ENCODE peak calls at places on chromosome 14, in four cellular contexts. H is K562, X is A549, W is GM12878. G is an unnamed sample.
A peak's percentile ranks its signal among the peaks of the same experiment; 100 is the strongest.

GRCh38 chr14:30882431-30882830 is 8.1 kb downstream of the COCH start:
- DNase-seq in W (no peak), H (no peak), X (no peak), G (no peak)

GRCh38 chr14:92600318-92601053 is 86.9 kb downstream of the RIN3 start:
- DNase-seq in W (no peak), H (no peak), X (peak; percentile 66), G (no peak)

GRCh38 chr14:63245893-63246292 is 41.6 kb downstream of the RHOJ start:
- DNase-seq in H (no peak), X (no peak), W (no peak), G (no peak)

GRCh38 chr14:75854247-75854799 is 127.5 kb downstream of the TGFB3 start:
- DNase-seq in X (no peak), H (no peak), W (no peak), G (no peak)

GRCh38 chr14:98773814-98774213 is 498.2 kb downstream of the BCL11B start:
- DNase-seq in X (no peak), H (no peak), W (no peak), G (no peak)

GRCh38 chr14:95164506-95164905 is 7.2 kb upstream of the DICER1 start:
- DNase-seq in X (no peak), W (no peak), H (no peak), G (no peak)

GRCh38 chr14:75018684-75019083 is 16.0 kb downstream of the EIF2B2 start:
- DNase-seq in H (no peak), X (no peak), W (no peak), G (no peak)

GRCh38 chr14:89196561-89196960 is 220.5 kb downstream of the FOXN3 start:
- DNase-seq in H (no peak), W (no peak), X (no peak), G (no peak)

GRCh38 chr14:52692248-52692962 is 3.0 kb downstream of the ERO1A start:
- DNase-seq in H (no peak), X (no peak), W (no peak), G (no peak)

GRCh38 chr14:96274122-96274910 is 18.3 kb downstream of the BDKRB1 start:
- DNase-seq in H (no peak), X (no peak), W (no peak), G (no peak)

GRCh38 chr14:81453166-81453766 is 53.1 kb upstream of the STON2 start:
- DNase-seq in X (peak; percentile 41), H (peak; percentile 38), W (no peak), G (peak; percentile 47)

DNA sequence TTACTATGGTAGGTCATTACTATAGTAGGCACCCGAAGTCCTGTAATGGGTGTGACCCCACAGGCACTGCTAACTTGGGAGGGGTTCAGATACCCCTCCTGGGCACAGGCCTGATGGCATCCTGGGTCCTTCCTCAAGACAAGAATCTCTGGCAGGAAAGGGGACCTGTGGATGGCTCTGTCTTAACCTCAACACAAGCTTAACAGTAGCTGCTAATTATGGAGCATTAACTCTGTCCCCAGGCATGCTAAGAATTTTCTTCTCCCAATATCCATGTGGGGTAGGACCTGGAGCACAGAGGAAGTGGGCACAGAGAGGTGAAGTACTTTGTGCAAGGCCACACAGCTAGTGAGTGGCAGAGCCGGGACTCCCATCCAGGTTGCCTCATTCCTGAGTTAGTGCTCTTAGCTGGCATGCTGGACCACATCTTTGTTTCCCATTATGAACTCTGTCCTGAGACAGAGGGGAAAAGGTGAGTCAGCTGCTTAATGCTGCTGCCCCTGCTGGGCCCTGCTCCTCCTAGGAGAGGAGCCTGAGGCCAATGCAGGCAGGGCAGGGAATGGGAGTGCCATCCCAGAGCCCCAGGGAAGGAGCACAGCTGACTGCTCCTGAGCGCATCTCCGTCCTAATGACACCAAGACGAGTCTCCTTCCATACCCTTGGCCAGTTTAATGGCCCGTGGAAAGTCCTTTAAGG is 32.1 kb downstream of the GALNT16 start:
- DNase-seq in W (no peak), X (no peak), H (no peak), G (no peak)
- TF ChIP-seq RAD21 in W (no peak), X (no peak), H (no peak), G (no peak)

DNA sequence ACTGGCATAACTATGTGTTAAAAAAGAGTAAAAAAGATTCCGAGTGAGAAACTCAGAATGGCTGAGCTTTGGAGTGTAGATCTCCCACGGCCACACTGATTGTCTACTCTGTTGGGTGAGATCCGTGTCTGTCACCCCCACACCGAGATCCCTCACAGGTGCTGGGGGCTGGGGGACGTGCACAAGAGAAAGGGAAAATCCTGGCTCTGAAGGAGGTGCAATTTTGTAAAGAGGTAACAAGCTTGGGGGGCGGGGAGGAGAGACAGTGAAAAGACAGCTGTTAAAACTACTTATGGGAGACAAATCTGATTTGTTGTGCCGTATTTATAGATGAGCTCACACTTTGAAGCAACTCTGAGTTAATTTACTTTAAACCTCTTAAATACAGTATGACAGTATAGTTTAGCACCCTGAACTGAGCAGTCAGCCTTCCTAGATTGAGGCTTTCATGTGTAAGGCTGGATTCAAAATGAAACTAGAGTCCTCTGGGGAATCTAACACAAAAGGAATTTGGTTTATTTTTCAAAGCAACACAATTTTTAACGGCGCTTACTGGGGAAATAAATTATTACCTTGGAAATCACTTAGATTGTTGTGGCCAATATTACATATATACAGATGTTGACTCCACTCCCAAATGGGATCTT is 167.4 kb upstream of the RGS6 start:
- DNase-seq in X (no peak), W (no peak), H (no peak), G (no peak)
- TF ChIP-seq CHD4 in X (no peak), W (no peak), H (no peak), G (no peak)

DNA sequence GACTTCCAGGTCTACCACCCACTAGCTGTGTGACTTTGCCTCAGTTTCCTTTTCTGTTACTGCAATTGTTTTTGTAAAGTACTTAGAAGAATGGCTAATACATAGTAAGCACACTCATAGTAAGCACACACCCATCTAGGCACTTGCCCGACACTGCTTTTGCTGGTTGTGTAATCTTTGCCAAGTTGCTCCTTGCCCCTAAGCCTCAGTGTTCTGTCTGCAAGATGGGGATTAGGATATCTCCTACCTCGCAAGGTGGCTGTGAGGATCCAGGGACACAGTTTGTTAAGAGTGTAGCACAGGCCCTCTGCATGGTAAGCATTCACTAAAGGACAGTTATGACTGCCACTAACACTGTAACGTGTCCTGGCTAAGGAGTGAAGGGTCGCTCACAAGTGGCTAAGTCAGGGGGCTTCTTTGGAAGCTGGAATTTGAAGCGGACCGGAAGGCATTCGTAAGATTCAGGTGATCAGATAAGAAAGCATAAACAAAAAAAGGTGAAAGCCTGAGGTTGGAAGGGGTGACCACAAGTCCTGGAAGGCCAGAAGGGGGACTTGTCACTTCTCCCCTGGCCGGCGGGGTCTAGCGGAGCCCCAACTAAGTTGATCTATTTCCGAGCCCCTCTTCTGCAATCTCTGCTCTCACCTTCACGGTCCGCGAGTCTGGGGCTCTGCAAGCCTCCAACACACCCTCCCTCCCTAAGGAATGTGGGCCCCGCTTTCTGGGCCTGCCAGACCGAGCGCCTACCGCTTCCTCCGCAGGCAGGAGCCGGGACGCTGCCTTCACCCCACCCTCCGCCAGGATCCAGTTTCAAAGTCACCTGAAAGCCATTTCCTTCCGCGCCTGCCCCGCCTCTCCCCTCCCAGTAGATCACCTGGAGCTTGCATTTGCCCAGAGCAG is 1.5 kb upstream of the PLEKHG3 start:
- DNase-seq in H (no peak), X (no peak), W (no peak), G (no peak)
- TF ChIP-seq HDAC2 in H (no peak), X (no peak), W (no peak), G (no peak)

DNA sequence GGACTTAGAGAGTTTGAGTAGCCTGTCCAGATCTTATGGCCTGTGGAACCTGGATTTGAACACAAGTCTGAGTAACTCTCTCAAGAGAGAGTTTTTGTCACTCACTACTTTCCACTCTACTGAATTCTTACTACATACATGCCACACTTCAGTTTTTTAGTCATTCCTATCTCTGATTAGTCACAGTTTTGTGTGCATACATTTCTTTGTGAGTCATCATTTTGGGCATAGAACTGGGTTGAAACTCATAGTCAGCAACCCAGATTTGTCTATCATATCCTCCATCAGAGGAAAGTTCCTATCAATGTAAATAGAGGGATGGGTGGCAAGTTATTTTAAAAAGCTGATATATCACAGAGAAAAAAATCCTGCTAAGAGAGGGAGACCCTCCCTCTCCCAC is 42.9 kb downstream of the FLRT2 start:
- DNase-seq in H (no peak), W (no peak), X (peak; percentile 6), G (no peak)
- TF ChIP-seq RAD21 in H (no peak), W (no peak), X (no peak), G (no peak)

GRCh38 chr14:100890044-100890443 is 13.5 kb downstream of the RTL1 start:
- DNase-seq in W (no peak), X (no peak), H (no peak), G (no peak)

GRCh38 chr14:100889641-100890040 is 13.9 kb downstream of the RTL1 start:
- DNase-seq in X (no peak), H (no peak), W (no peak), G (no peak)

GRCh38 chr14:100885196-100886030 is 18.1 kb downstream of the RTL1 start:
- DNase-seq in W (no peak), X (no peak), H (no peak), G (no peak)

GRCh38 chr14:100888789-100889315 is 14.7 kb downstream of the RTL1 start:
- DNase-seq in X (no peak), H (no peak), W (no peak), G (no peak)

DNA sequence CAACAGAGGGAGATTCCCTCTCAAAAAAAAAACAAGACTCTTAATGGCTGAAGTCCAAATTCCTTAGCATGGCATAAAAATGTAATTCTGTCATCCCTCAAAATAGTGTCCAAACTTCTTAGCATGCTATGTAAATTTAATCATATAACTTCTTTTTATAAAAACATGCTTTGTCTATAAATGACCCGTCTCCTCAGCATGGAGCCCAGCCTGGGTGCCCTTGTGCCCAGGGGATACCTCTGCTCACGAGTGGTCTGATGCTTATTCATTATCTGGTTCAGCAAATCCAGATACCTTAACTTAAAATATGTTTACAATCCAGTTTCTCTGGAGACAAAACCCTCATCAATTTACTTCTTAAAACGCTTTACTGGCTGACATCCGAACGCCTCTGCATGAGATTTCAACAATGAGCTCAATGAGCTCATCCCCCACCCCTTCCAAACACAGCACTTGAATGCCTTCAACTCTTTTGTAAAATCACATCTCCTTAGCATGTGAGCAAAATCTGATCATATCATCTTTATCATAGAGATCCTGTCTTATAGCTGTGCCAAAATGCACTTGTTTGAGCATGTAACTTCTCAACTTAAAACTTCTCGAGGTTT is 15.7 kb downstream of the RTL1 start:
- DNase-seq in W (no peak), X (no peak), H (no peak), G (no peak)
- TF ChIP-seq CHD4 in W (no peak), X (no peak), H (no peak), G (no peak)

GRCh38 chr14:103522028-103522581 is 525 bp downstream of the CKB start:
- DNase-seq in X (no peak), H (peak; percentile 63), W (no peak), G (no peak)
- TF ChIP-seq HDAC2 in X (no peak), H (no peak), W (no peak), G (no peak)

GRCh38 chr14:39566795-39567194 is 134.6 kb upstream of the FBXO33 start:
- DNase-seq in X (no peak), H (no peak), W (no peak), G (no peak)
- TF ChIP-seq RAD21 in X (no peak), H (no peak), W (no peak), G (no peak)